ENCODE peak calls at places on chromosomes 11 and 22, in ten cellular contexts. P is SJCRH30; K is heart left ventricle; H is psoas muscle; V is IMR-90; L is CD8-positive, alpha-beta T cell; M is cardiac muscle cell; U is stomach; T is endodermal cell; E is suprapubic skin. I is an unnamed sample. For H3K4me1 and H3K9me3, the result is how much of the 10 kb centered on the place peaks cover.

GRCh38 chr11:90204407-90204806 is 18.4 kb downstream of the CHORDC1 start:
- DNase-seq in P (no peak), K (no peak), H (no peak), V (no peak), L (no peak), M (no peak), U (no peak), T (no peak), E (no peak), I (no peak)

GRCh38 chr22:37210041-37210803 is 2.1 kb downstream of the SSTR3 start:
- DNase-seq in P (no peak), K (no peak), H (no peak), V (no peak), L (no peak), M (no peak), U (no peak), T (no peak), E (peak), I (peak)

GRCh38 chr22:39960791-39961746 is 872 bp downstream of the TMA7B start:
- DNase-seq in P (peak), K (no peak), H (no peak), V (peak), L (peak), M (peak), U (peak), T (no peak), E (no peak), I (peak)

GRCh38 chr11:128563942-128564641 is 23.3 kb downstream of the ETS1 start:
- DNase-seq in P (no peak), K (no peak), H (no peak), V (no peak), L (no peak), M (no peak), U (no peak), T (peak), E (no peak), I (peak)

GRCh38 chr11:86990079-86990478 is 34.9 kb upstream of the FZD4 start:
- DNase-seq in P (peak), K (no peak), H (no peak), V (peak), L (no peak), M (no peak), U (no peak), T (no peak), E (no peak), I (no peak)

GRCh38 chr22:43050995-43051394 is 36.0 kb upstream of the PACSIN2 start:
- DNase-seq in P (no peak), K (no peak), H (no peak), V (no peak), L (no peak), M (no peak), U (no peak), T (peak), E (no peak), I (no peak)

GRCh38 chr11:103940542-103940941 is 95.9 kb upstream of the DDI1 start:
- DNase-seq in P (no peak), K (no peak), H (no peak), V (peak), L (no peak), M (no peak), U (no peak), T (no peak), E (no peak), I (no peak)

GRCh38 chr11:35029979-35030378 is 109.0 kb upstream of the CD44 start:
- DNase-seq in P (no peak), K (no peak), H (no peak), V (peak), L (no peak), M (peak), U (no peak), T (no peak), E (no peak), I (no peak)

GRCh38 chr11:132050577-132051180 is 680.3 kb downstream of the NTM start:
- DNase-seq in P (no peak), K (no peak), H (no peak), V (peak), L (no peak), M (no peak), U (no peak), T (no peak), E (no peak), I (no peak)

GRCh38 chr11:10263929-10264328 is 30.1 kb downstream of the SBF2 start:
- DNase-seq in P (no peak), K (no peak), H (no peak), V (peak), L (no peak), M (peak), U (no peak), T (no peak), E (no peak), I (no peak)

GRCh38 chr11:2387266-2387982 is 10.3 kb downstream of the CD81 start:
- DNase-seq in P (peak), K (no peak), H (no peak), V (peak), L (no peak), M (no peak), U (no peak), T (no peak), E (no peak), I (no peak)

GRCh38 chr11:70358797-70359196 is 39.5 kb upstream of the CTTN start:
- DNase-seq in P (no peak), K (no peak), H (no peak), V (no peak), L (no peak), M (no peak), U (no peak), T (peak), E (no peak), I (no peak)

GRCh38 chr11:74154621-74155281 is 16.1 kb downstream of the C2CD3 start:
- DNase-seq in P (no peak), K (peak), H (no peak), V (no peak), L (no peak), M (peak), U (no peak), T (no peak), E (no peak), I (no peak)

GRCh38 chr11:126647735-126648134 is 292.2 kb downstream of the ST3GAL4 start:
- DNase-seq in P (no peak), K (no peak), H (no peak), V (peak), L (no peak), M (peak), U (no peak), T (no peak), E (no peak), I (no peak)

GRCh38 chr11:75249704-75250103 is 9.1 kb downstream of the TPBGL start:
- DNase-seq in P (no peak), K (peak), H (no peak), V (no peak), L (no peak), M (no peak), U (no peak), T (peak), E (peak), I (peak)

GRCh38 chr22:46201059-46201757 is 48.9 kb downstream of the CDPF1 start:
- DNase-seq in P (peak), K (no peak), H (no peak), V (no peak), L (no peak), M (no peak), U (no peak), T (peak), E (no peak), I (peak)

GRCh38 chr11:10205928-10206327 is 88.1 kb downstream of the SBF2 start:
- DNase-seq in P (no peak), K (no peak), H (no peak), V (no peak), L (no peak), M (no peak), U (no peak), T (peak), E (no peak), I (no peak)

GRCh38 chr11:78203184-78203583 is 14.5 kb downstream of the USP35 start:
- DNase-seq in P (no peak), K (no peak), H (no peak), V (no peak), L (peak), M (no peak), U (no peak), T (no peak), E (no peak), I (peak)

GRCh38 chr11:67999201-67999629 is 4.7 kb downstream of the UNC93B1 start:
- DNase-seq in P (no peak), K (no peak), H (no peak), V (no peak), L (no peak), M (no peak), U (no peak), T (peak), E (no peak), I (no peak)

GRCh38 chr11:102341844-102342318 is 5.1 kb upstream of the BIRC2 start:
- DNase-seq in P (peak), K (peak), H (peak), V (peak), L (peak), M (peak), U (peak), T (peak), E (peak), I (no peak)

GRCh38 chr22:41976961-41977566 is 7.8 kb downstream of the SEPTIN3 start:
- DNase-seq in P (no peak), K (no peak), H (no peak), V (no peak), L (no peak), M (no peak), U (no peak), T (peak), E (no peak), I (no peak)

GRCh38 chr11:134727204-134727603 is 315.2 kb upstream of the B3GAT1 start:
- DNase-seq in P (no peak), K (no peak), H (no peak), V (no peak), L (no peak), M (no peak), U (no peak), T (no peak), E (no peak), I (peak)

GRCh38 chr11:100878474-100878873 is 191.4 kb downstream of the ARHGAP42 start:
- DNase-seq in P (no peak), K (no peak), H (no peak), V (peak), L (no peak), M (peak), U (no peak), T (no peak), E (no peak), I (no peak)

GRCh38 chr11:95729462-95729861 is 60.1 kb downstream of the FAM76B start:
- DNase-seq in P (no peak), K (no peak), H (no peak), V (no peak), L (no peak), M (no peak), U (no peak), T (no peak), E (no peak), I (no peak)

GRCh38 chr11:117221775-117222517 is 9.9 kb downstream of the PCSK7 start:
- DNase-seq in P (peak), K (no peak), H (peak), V (peak), L (no peak), M (peak), U (peak), T (peak), E (peak), I (no peak)

GRCh38 chr11:119635776-119636175 is 93.2 kb downstream of the NECTIN1 start:
- DNase-seq in P (peak), K (no peak), H (no peak), V (no peak), L (no peak), M (no peak), U (no peak), T (no peak), E (no peak), I (no peak)

GRCh38 chr11:124115782-124116616 is 749 bp downstream of the VWA5A start:
- DNase-seq in P (peak), K (no peak), H (no peak), V (no peak), L (no peak), M (no peak), U (peak), T (peak), E (no peak), I (peak)

GRCh38 chr11:118620529-118621070 is 13.2 kb downstream of the PHLDB1 start:
- DNase-seq in P (no peak), K (peak), H (no peak), V (no peak), L (no peak), M (peak), U (no peak), T (no peak), E (no peak), I (peak)

GRCh38 chr11:118623291-118623655 is 15.9 kb downstream of the PHLDB1 start:
- DNase-seq in P (peak), K (peak), H (no peak), V (peak), L (no peak), M (peak), U (no peak), T (no peak), E (no peak), I (peak)

GRCh38 chr11:118621071-118621815 is 13.8 kb downstream of the PHLDB1 start:
- DNase-seq in P (peak), K (peak), H (peak), V (peak), L (no peak), M (peak), U (peak), T (peak), E (peak), I (peak)

GRCh38 chr11:118622376-118623290 is 15.2 kb downstream of the PHLDB1 start:
- DNase-seq in P (peak), K (peak), H (peak), V (peak), L (no peak), M (peak), U (no peak), T (no peak), E (no peak), I (peak)

DNA sequence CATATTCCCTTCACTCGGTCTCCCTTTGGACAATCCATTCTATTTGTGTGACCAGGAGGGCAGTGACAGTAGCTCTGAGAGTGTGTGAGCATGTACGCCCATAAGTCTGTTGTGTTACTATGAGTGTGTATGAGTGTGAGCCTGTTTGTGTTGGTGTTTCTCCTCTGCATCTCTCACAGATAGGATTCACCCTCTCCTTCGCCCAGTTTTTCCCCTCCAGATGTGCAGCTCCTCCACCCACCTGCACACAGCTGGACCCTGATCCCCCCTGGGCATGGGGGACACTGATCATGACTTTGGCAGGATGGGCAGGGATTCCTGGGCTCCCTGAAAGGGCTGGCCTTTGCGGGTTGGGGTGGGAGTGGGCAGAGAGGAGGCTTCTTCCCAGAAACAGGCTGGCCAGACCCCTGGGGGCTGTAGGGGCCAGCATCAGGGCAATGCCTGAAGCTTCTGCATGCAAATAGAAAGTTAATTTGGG is 14.5 kb downstream of the PHLDB1 start:
- DNase-seq in P (no peak), K (no peak), H (no peak), V (no peak), L (no peak), M (no peak), U (no peak), T (no peak), E (no peak), I (peak)
- H3K4me1 ChIP-seq in P (under half), K (under half), H (under half), V (under half), L (under half), M (under half), U (half or more), T (under half), E (half or more), I (under half)

DNA sequence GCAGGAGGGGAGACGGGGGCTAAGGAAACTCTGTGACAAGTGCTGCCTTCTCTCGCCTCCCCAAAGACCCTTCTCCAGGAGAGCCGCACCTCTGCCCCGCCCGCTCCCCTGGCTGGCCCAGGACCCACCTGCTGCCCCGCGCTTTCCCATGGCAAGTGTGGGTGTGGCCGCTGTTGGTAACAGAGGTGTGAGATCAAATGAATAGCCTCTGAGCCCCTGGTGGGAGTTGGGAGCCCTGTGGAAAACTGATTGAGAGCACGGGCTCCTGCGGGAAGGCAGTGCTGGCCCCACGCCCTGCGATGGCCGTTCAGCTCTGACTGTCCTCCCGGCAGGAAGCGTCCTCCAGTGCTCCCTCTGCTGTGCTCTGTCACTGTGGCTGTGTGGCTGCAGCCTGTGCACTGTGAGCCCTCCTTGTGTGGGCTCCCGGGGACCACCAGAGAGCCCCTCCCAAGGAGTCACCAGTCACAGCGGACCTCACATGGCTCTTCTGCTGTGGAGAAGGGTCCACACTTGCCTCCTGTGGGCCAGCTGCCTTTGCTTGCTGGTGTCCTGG is 1275.9 kb downstream of the BRD1 start:
- DNase-seq in P (no peak), K (no peak), H (no peak), V (no peak), L (no peak), M (no peak), U (no peak), T (no peak), E (no peak), I (no peak)
- H3K9me3 ChIP-seq in P (under half), K (under half), H (under half), V (half or more), L (under half), M (under half), U (under half), T (under half), E (under half), I (under half)

GRCh38 chr11:45048870-45049825 is 97.3 kb upstream of the PRDM11 start:
- DNase-seq in P (no peak), K (peak), H (no peak), V (peak), L (no peak), M (peak), U (no peak), T (no peak), E (no peak), I (no peak)

GRCh38 chr11:45042560-45042959 is 91.9 kb upstream of the TP53I11 start:
- DNase-seq in P (no peak), K (peak), H (no peak), V (no peak), L (no peak), M (no peak), U (no peak), T (no peak), E (no peak), I (no peak)

GRCh38 chr11:45048313-45048841 is 97.7 kb upstream of the TP53I11 start:
- DNase-seq in P (no peak), K (peak), H (no peak), V (no peak), L (no peak), M (peak), U (no peak), T (no peak), E (no peak), I (no peak)

GRCh38 chr11:45043755-45044475 is 93.2 kb upstream of the TP53I11 start:
- DNase-seq in P (no peak), K (no peak), H (no peak), V (no peak), L (no peak), M (no peak), U (no peak), T (no peak), E (no peak), I (no peak)

GRCh38 chr11:45045692-45046471 is 95.2 kb upstream of the TP53I11 start:
- DNase-seq in P (no peak), K (peak), H (peak), V (peak), L (no peak), M (peak), U (peak), T (no peak), E (peak), I (peak)
- H3K27ac ChIP-seq in P (no peak), K (peak), H (peak), V (peak), L (no peak), M (no peak), U (peak), T (no peak), E (peak), I (no peak)

GRCh38 chr11:65426839-65427690 is 4.5 kb downstream of the NEAT1 start:
- DNase-seq in P (no peak), K (peak), H (peak), V (peak), L (no peak), M (peak), U (peak), T (peak), E (peak), I (peak)
- H3K4me1 ChIP-seq in P (under half), K (under half), H (under half), V (under half), L (half or more), M (half or more), U (under half), T (under half), E (half or more), I (half or more)

GRCh38 chr22:48256041-48256739 is 1493.7 kb downstream of the TBC1D22A start:
- DNase-seq in P (no peak), K (no peak), H (no peak), V (no peak), L (no peak), M (no peak), U (no peak), T (peak), E (peak), I (peak)
- H3K9me3 ChIP-seq in P (under half), K (under half), H (under half), V (under half), L (under half), M (under half), U (under half), T (under half), E (under half), I (under half)

DNA sequence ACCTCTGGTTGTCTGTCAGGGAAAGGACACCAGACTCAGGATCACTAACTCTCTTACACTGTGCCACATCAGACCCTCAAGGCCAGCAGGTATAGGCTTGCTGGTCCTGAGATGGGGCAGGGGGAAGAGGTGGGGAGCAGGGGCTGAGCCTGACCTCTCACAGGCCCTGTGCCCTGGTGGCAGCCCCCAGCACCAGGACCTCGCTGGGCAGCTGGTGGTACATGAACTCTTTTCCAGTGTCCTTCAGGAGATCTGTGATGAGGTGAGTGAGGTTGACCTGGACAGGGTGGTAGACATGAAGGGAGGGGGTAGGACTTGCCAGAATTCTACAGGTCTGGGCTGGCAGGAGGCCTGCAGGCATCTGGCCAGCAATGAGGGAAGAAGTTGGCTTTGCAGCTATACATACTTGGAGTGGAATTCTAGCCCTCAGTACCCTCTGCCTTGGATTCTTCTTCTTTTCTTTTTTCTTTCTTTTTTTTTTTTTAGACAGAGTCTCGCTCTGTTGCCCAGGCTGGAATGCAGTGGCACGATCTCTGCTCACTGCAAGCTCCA is 1.4 kb downstream of the NUDT22 start:
- DNase-seq in P (no peak), K (no peak), H (no peak), V (no peak), L (no peak), M (peak), U (peak), T (no peak), E (no peak), I (peak)
- H3K27ac ChIP-seq in P (no peak), K (peak), H (peak), V (no peak), L (peak), M (no peak), U (peak), T (no peak), E (no peak), I (peak)

DNA sequence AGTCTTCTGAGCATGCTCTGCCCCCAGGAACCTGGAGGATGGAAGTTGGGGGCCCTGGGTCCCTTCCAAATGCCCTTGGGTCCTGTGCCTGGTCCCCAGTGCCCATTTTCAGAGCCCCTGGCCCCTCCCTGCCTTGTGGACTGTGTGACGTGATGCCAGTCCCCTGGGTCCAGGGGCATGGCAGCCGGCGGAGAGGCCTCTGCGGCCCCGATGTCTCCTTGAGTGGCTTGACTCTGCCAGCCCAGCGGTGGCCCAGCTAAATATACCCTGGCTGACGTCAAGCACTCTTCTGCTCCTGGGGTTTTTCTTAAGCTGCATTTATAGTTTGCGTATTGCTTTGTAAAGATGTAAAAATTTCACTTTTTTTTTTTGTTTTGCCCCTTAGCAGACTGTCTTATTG is 35.2 kb upstream of the PARVG start:
- DNase-seq in P (no peak), K (peak), H (no peak), V (no peak), L (no peak), M (no peak), U (no peak), T (no peak), E (no peak), I (no peak)
- H3K4me1 ChIP-seq in P (under half), K (under half), H (under half), V (under half), L (under half), M (under half), U (under half), T (under half), E (under half), I (under half)

I was measured in spleen.